ENCODE peak calls at places on chromosomes 7 and 10, in four cellular contexts. S is IMR-90, Z is mesendoderm, I is H1. G is an unnamed sample.

GRCh38 chr7:99835189-99835588 is 7.4 kb downstream of the CYP3A43 start:
- DNase-seq in S (no peak), Z (no peak), I (no peak), G (no peak)

GRCh38 chr7:84264341-84264740 is 69.8 kb upstream of the SEMA3A start:
- DNase-seq in S (no peak), Z (no peak), I (no peak), G (no peak)

GRCh38 chr7:38107486-38107893 is 70.6 kb upstream of the STARD3NL start:
- DNase-seq in S (peak; percentile 35), Z (peak; percentile 69), I (peak; percentile 7), G (peak; percentile 69)

GRCh38 chr7:70542750-70543376 is 589.1 kb upstream of the GALNT17 start:
- DNase-seq in S (no peak), Z (no peak), I (no peak), G (no peak)

GRCh38 chr7:141993354-141993753 is 2.3 kb upstream of the MGAM start:
- DNase-seq in S (no peak), Z (no peak), I (no peak), G (no peak)

GRCh38 chr7:13198741-13199140 is 511.3 kb downstream of the ARL4A start:
- DNase-seq in S (peak; percentile 31), Z (no peak), I (no peak), G (no peak)

GRCh38 chr7:70595741-70596574 is 536.0 kb upstream of the GALNT17 start:
- DNase-seq in S (no peak), Z (peak; percentile 51), I (no peak), G (peak; percentile 62)

GRCh38 chr10:32459072-32459703 is 13.2 kb downstream of the CCDC7 start:
- DNase-seq in S (no peak), Z (no peak), I (no peak), G (no peak)

GRCh38 chr7:30900053-30900452 is 11.6 kb upstream of the AQP1 start:
- DNase-seq in S (no peak), Z (no peak), I (no peak), G (no peak)

GRCh38 chr10:58028597-58029366 is 238.9 kb downstream of the IPMK start:
- DNase-seq in S (peak; percentile 89), Z (no peak), I (no peak), G (no peak)

GRCh38 chr7:16660702-16661464 is 14.9 kb downstream of the BZW2 start:
- DNase-seq in S (peak; percentile 86), Z (no peak), I (no peak), G (no peak)

GRCh38 chr7:23482686-23483085 is 12.4 kb upstream of the IGF2BP3 start:
- DNase-seq in S (no peak), Z (no peak), I (no peak), G (no peak)

GRCh38 chr10:7301039-7301768 is 109.6 kb downstream of the SFMBT2 start:
- DNase-seq in S (no peak), Z (peak; percentile 70), I (no peak), G (peak; percentile 69)

GRCh38 chr10:34305189-34305588 is 509.9 kb downstream of the PARD3 start:
- DNase-seq in S (no peak), Z (peak; percentile 89), I (peak; percentile 72), G (peak; percentile 88)

GRCh38 chr7:100584046-100584676 is 1.8 kb downstream of the LRCH4 start:
- DNase-seq in S (peak; percentile 45), Z (peak; percentile 55), I (no peak), G (no peak)

GRCh38 chr10:82668266-82668665 is 793.3 kb downstream of the NRG3 start:
- DNase-seq in S (no peak), Z (no peak), I (no peak), G (no peak)

GRCh38 chr7:3922175-3922635 is 621.2 kb downstream of the SDK1 start:
- DNase-seq in S (peak; percentile 90), Z (peak; percentile 98), I (peak; percentile 34), G (peak; percentile 84)

GRCh38 chr7:1641661-1642260 is 28.3 kb upstream of the ELFN1 start:
- DNase-seq in S (no peak), Z (no peak), I (no peak), G (no peak)

GRCh38 chr7:12770227-12770975 is 83.0 kb downstream of the ARL4A start:
- DNase-seq in S (no peak), Z (no peak), I (no peak), G (no peak)

GRCh38 chr7:130409067-130409721 is 28.9 kb downstream of the CPA1 start:
- DNase-seq in S (peak; percentile 31), Z (no peak), I (no peak), G (no peak)

GRCh38 chr7:23530355-23530754 is 1.4 kb downstream of the TRA2A start:
- DNase-seq in S (peak; percentile 31), Z (peak; percentile 83), I (no peak), G (no peak)

GRCh38 chr10:113397031-113397430 is 155.8 kb upstream of the HABP2 start:
- DNase-seq in S (no peak), Z (no peak), I (no peak), G (no peak)

GRCh38 chr7:92831716-92832622 is 4.4 kb downstream of the CDK6 start:
- DNase-seq in S (peak; percentile 96), Z (peak; percentile 49), I (no peak), G (no peak)

GRCh38 chr10:47095848-47096612 is 184.8 kb downstream of the PTPN20 start:
- DNase-seq in S (no peak), Z (no peak), I (no peak), G (no peak)

GRCh38 chr10:59830601-59831259 is 75.6 kb downstream of the CCDC6 start:
- DNase-seq in S (peak; percentile 56), Z (peak; percentile 80), I (peak; percentile 29), G (peak; percentile 71)

GRCh38 chr10:13276749-13277394 is 23.0 kb downstream of the PHYH start:
- DNase-seq in S (peak; percentile 41), Z (no peak), I (no peak), G (no peak)

GRCh38 chr10:29603516-29603915 is 31.3 kb downstream of the SVIL start:
- DNase-seq in S (no peak), Z (no peak), I (no peak), G (no peak)

GRCh38 chr10:101121661-101122045 is 9.4 kb upstream of the TLX1 start:
- DNase-seq in S (no peak), Z (no peak), I (no peak), G (peak; percentile 31)

GRCh38 chr7:24573008-24573553 is at the start of gene PALS2:
- DNase-seq in S (peak; percentile 58), Z (peak; percentile 88), I (no peak), G (peak; percentile 84)

GRCh38 chr10:131843089-131843595 is 57.7 kb upstream of the PPP2R2D start:
- DNase-seq in S (no peak), Z (no peak), I (no peak), G (peak; percentile 12)

GRCh38 chr10:131846224-131847101 is 54.3 kb upstream of the PPP2R2D start:
- DNase-seq in S (no peak), Z (no peak), I (no peak), G (peak; percentile 24)

GRCh38 chr10:131845505-131846223 is 55.1 kb upstream of the PPP2R2D start:
- DNase-seq in S (no peak), Z (no peak), I (no peak), G (peak; percentile 13)

GRCh38 chr10:131843881-131844284 is 56.9 kb upstream of the PPP2R2D start:
- DNase-seq in S (no peak), Z (no peak), I (no peak), G (peak; percentile 18)

GRCh38 chr10:131844546-131845084 is 56.2 kb upstream of the PPP2R2D start:
- DNase-seq in S (no peak), Z (no peak), I (no peak), G (peak; percentile 12)
- H3K56ac ChIP-seq in S (no peak overlapping the region), Z (no peak overlapping the region), I (no peak overlapping the region), G (no peak overlapping the region)

GRCh38 chr10:76297787-76298281 is 866.4 kb downstream of the LRMDA start:
- DNase-seq in S (no peak), Z (no peak), I (no peak), G (no peak)
- H2BK15ac ChIP-seq in S (no peak overlapping the region), Z (no peak overlapping the region), I (no peak overlapping the region), G (no peak overlapping the region)

GRCh38 chr10:70856454-70856853 is 31.9 kb downstream of the PCBD1 start:
- DNase-seq in S (no peak), Z (no peak), I (no peak), G (no peak)

GRCh38 chr10:70853031-70853430 is 35.3 kb downstream of the PCBD1 start:
- DNase-seq in S (no peak), Z (no peak), I (no peak), G (no peak)

GRCh38 chr10:70863470-70864160 is 24.8 kb downstream of the PCBD1 start:
- DNase-seq in S (no peak), Z (no peak), I (no peak), G (no peak)

GRCh38 chr10:70858759-70859158 is 29.6 kb downstream of the PCBD1 start:
- DNase-seq in S (no peak), Z (no peak), I (no peak), G (no peak)
- H2BK120ac ChIP-seq in S (no peak overlapping the region), Z (no peak overlapping the region), I (no peak overlapping the region), G (no peak overlapping the region)

DNA sequence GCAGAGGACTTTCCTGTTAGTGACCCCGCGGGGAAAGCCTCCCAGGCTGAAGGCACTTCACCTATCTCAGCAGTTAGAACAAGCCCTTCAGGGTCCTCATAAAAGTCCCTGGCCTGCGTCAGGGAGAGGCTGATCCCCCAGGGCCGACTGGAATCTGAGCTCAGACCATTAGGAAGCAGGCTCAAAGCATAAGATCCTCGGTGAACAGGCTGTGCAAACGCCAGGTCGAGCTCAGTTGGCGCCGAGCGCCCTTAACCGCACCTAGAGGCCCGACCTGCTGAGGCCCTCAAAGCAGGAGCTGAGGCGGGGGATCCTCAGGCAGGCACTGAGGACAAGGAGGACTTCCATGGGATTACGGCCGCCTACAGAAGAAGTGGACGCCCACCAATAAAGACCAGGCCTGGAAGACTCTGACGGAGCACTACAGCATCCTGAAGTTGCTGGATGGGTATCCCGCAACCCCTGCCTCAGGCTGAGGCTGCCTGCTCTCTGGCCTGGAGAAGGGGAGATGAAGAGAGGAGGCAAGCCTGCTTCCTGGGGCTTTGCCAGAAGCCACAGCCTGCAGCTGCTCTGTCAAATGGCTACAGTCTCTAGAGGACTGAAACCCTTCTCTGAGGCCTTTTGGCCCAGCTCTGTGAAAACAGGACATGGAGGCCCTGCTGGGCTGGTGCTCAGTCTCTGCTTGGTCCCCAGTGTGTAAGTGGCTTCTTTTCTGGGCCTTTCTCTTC is 29.9 kb downstream of the LIPJ start:
- DNase-seq in S (no peak), Z (no peak), I (no peak), G (no peak)
- H3K56ac ChIP-seq in S (no peak overlapping the region), Z (no peak overlapping the region), I (no peak overlapping the region), G (no peak overlapping the region)

GRCh38 chr10:14878266-14879054 is at the start of gene SUV39H2:
- DNase-seq in S (peak; percentile 91), Z (peak; percentile 97), I (peak; percentile 87), G (peak; percentile 96)
- H2BK15ac ChIP-seq in S (no peak within 1 kb of the TSS), Z (no peak within 1 kb of the TSS), I (no peak within 1 kb of the TSS), G (no peak within 1 kb of the TSS)

DNA sequence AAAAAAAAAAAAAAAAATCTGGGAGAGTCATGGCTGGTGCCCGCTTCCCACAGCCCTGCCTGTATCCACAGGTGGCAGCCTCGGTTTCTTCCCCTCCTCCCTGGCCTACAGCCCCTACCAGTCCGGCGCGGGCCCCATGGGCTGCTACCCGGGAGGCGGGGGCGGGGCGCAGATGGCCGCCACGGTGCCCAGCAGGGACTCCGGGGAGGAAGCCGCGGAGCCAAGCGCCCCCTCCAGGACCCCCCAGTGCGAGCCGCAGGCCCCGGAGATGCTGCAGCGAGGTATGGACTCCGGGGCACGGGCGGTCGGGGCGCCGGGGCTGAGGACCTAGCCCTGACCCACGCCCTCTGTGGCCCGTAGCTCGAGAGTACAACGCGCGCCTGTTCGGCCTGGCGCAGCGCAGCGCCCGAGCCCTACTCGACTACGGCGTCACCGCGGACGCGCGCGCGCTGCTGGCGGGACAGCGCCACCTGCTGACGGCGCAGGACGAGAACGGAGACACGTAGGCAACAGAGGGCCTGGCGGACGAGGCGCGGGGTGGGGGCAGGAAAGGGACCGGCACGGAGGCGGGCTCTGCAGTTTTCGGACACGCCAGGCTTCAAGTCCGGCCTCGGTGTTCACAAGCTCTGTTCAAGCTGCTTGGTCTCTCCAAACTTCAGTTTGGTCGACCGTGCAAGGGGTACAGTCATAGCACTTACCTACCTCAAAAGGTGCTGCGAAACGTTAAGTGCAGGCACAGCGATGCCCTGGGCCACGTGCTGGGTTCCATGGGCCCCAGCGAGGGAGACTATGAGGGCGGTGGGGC is 3.9 kb downstream of the NFKB2 start:
- DNase-seq in S (peak; percentile 82), Z (peak; percentile 92), I (peak; percentile 70), G (peak; percentile 91)
- H2BK120ac ChIP-seq in S (peak overlapping the region; percentile 41), Z (no peak overlapping the region), I (peak overlapping the region; percentile 83), G (no peak overlapping the region)